ENCODE peak calls at places on chromosome 10, in seven cellular contexts. F is ACHN; Z is endothelial cell; S is fibroblast of mammary gland; A is iPS DF 6.9; V is stimulated activated CD8-positive, alpha-beta memory T cell treated with anti-CD3 and anti-CD28 coated beads, Interleukin-15, amount 100 ng/mL, for 24 hours; Q is mucosa of gallbladder. U is an unnamed sample.

GRCh38 chr10:63766766-63767505 is 245.7 kb downstream of the REEP3 start:
- DNase-seq in F (no peak), Z (no peak), S (peak; percentile 63), A (no peak), V (no peak), Q (no peak), U (peak; percentile 89)

GRCh38 chr10:101301111-101301731 is 52.7 kb upstream of the BTRC start:
- DNase-seq in F (peak; percentile 59), Z (peak; percentile 69), S (peak; percentile 43), A (no peak), V (no peak), Q (peak; percentile 34), U (peak; percentile 51)

GRCh38 chr10:57849726-57850357 is 417.9 kb downstream of the IPMK start:
- DNase-seq in F (peak; percentile 49), Z (no peak), S (peak; percentile 9), A (no peak), V (no peak), Q (no peak), U (peak; percentile 7)

GRCh38 chr10:10911035-10911434 is 106.6 kb upstream of the CELF2 start:
- DNase-seq in F (no peak), Z (no peak), S (no peak), A (no peak), V (no peak), Q (no peak), U (no peak)

GRCh38 chr10:61284222-61284890 is 168.8 kb downstream of the TMEM26 start:
- DNase-seq in F (peak; percentile 60), Z (no peak), S (peak; percentile 79), A (no peak), V (no peak), Q (no peak), U (peak; percentile 80)

GRCh38 chr10:61411651-61412050 is 41.5 kb downstream of the TMEM26 start:
- DNase-seq in F (no peak), Z (no peak), S (no peak), A (no peak), V (no peak), Q (no peak), U (no peak)

GRCh38 chr10:49282306-49282705 is 16.7 kb upstream of the C10orf71 start:
- DNase-seq in F (no peak), Z (no peak), S (no peak), A (no peak), V (no peak), Q (no peak), U (no peak)

GRCh38 chr10:17872191-17873091 is 63.3 kb downstream of the MRC1 start:
- DNase-seq in F (peak; percentile 24), Z (peak; percentile 37), S (peak; percentile 52), A (no peak), V (no peak), Q (no peak), U (peak; percentile 51)

GRCh38 chr10:55232553-55232952 is 431.5 kb upstream of the PCDH15 start:
- DNase-seq in F (peak; percentile 27), Z (no peak), S (no peak), A (no peak), V (no peak), Q (no peak), U (no peak)

GRCh38 chr10:24469993-24470392 is 253.7 kb downstream of the ARHGAP21 start:
- DNase-seq in F (peak; percentile 42), Z (no peak), S (no peak), A (no peak), V (no peak), Q (peak; percentile 69), U (peak; percentile 56)

U was measured in EH.